ENCODE peak calls at places on chromosomes 6 and 20, in four cellular contexts. One of them, this sample, is unnamed.

GRCh38 chr6:146267946-146268345 is 239.1 kb downstream of the GRM1 start:
- DNase-seq in IMR-90: no peak
- DNase-seq in K562: no peak
- DNase-seq in endothelial cell of umbilical vein: no peak
- DNase-seq in this sample: no peak

GRCh38 chr6:133487174-133487573 is 246.0 kb downstream of the EYA4 start:
- DNase-seq in endothelial cell of umbilical vein: no peak
- DNase-seq in IMR-90: no peak
- DNase-seq in K562: no peak
- DNase-seq in this sample: no peak

GRCh38 chr20:19819149-19819548 is 61.1 kb downstream of the RIN2 start:
- DNase-seq in IMR-90: no peak
- DNase-seq in K562: no peak
- DNase-seq in endothelial cell of umbilical vein: no peak
- DNase-seq in this sample: no peak

GRCh38 chr6:89122625-89123024 is 4.8 kb upstream of the SRSF12 start:
- DNase-seq in K562: no peak
- DNase-seq in endothelial cell of umbilical vein: peak; percentile 52
- DNase-seq in IMR-90: peak; percentile 52
- DNase-seq in this sample: no peak

GRCh38 chr6:104955927-104956662 is 812 bp upstream of the LIN28B start:
- DNase-seq in endothelial cell of umbilical vein: no peak
- DNase-seq in K562: peak; percentile 80
- DNase-seq in IMR-90: no peak
- DNase-seq in this sample: no peak

GRCh38 chr6:35920793-35921732 is at the start of gene SRPK1:
- DNase-seq in IMR-90: peak; percentile 74
- DNase-seq in endothelial cell of umbilical vein: peak; percentile 87
- DNase-seq in K562: peak; percentile 97
- DNase-seq in this sample: peak; percentile 30

GRCh38 chr20:41643504-41643938 is 25.3 kb upstream of the CHD6 start:
- DNase-seq in K562: peak; percentile 61
- DNase-seq in IMR-90: peak; percentile 80
- DNase-seq in endothelial cell of umbilical vein: no peak
- DNase-seq in this sample: peak; percentile 17

GRCh38 chr6:107116328-107116892 is 1.1 kb upstream of the BEND3 start:
- DNase-seq in IMR-90: no peak
- DNase-seq in K562: no peak
- DNase-seq in endothelial cell of umbilical vein: peak; percentile 50
- DNase-seq in this sample: no peak

GRCh38 chr6:40373267-40373666 is 213.9 kb downstream of the LRFN2 start:
- DNase-seq in endothelial cell of umbilical vein: no peak
- DNase-seq in K562: no peak
- DNase-seq in IMR-90: no peak
- DNase-seq in this sample: no peak

GRCh38 chr6:35139470-35139869 is 1.7 kb downstream of the TCP11 start:
- DNase-seq in IMR-90: no peak
- DNase-seq in endothelial cell of umbilical vein: no peak
- DNase-seq in K562: no peak
- DNase-seq in this sample: no peak

GRCh38 chr6:113352029-113352801 is 504.9 kb upstream of the MARCKS start:
- DNase-seq in K562: no peak
- DNase-seq in endothelial cell of umbilical vein: peak; percentile 62
- DNase-seq in IMR-90: peak; percentile 84
- DNase-seq in this sample: peak; percentile 69

GRCh38 chr6:163415620-163416379 is 1.3 kb downstream of the QKI start:
- DNase-seq in endothelial cell of umbilical vein: peak; percentile 64
- DNase-seq in IMR-90: peak; percentile 52
- DNase-seq in K562: peak; percentile 55
- DNase-seq in this sample: no peak

GRCh38 chr20:32017711-32018251 is 7.5 kb downstream of the CCM2L start:
- DNase-seq in IMR-90: no peak
- DNase-seq in endothelial cell of umbilical vein: no peak
- DNase-seq in K562: peak; percentile 76
- DNase-seq in this sample: no peak

GRCh38 chr20:50111120-50111828 is 1.7 kb downstream of the UBE2V1 start:
- DNase-seq in K562: no peak
- DNase-seq in IMR-90: peak; percentile 73
- DNase-seq in endothelial cell of umbilical vein: no peak
- DNase-seq in this sample: no peak

GRCh38 chr20:64056889-64057627 is 5.9 kb upstream of the TCEA2 start:
- DNase-seq in K562: no peak
- DNase-seq in IMR-90: no peak
- DNase-seq in endothelial cell of umbilical vein: peak; percentile 60
- DNase-seq in this sample: no peak

GRCh38 chr6:6521961-6522360 is 66.6 kb upstream of the LY86 start:
- DNase-seq in endothelial cell of umbilical vein: no peak
- DNase-seq in K562: no peak
- DNase-seq in IMR-90: no peak
- DNase-seq in this sample: no peak

GRCh38 chr6:154093231-154094044 is 54.4 kb downstream of the OPRM1 start:
- DNase-seq in endothelial cell of umbilical vein: no peak
- DNase-seq in IMR-90: no peak
- DNase-seq in K562: no peak
- DNase-seq in this sample: no peak

GRCh38 chr6:42963855-42964605 is 3.5 kb downstream of the GNMT start:
- DNase-seq in K562: peak; percentile 75
- DNase-seq in endothelial cell of umbilical vein: peak; percentile 50
- DNase-seq in IMR-90: peak; percentile 58
- DNase-seq in this sample: no peak

GRCh38 chr6:21141616-21142303 is 451.8 kb upstream of the SOX4 start:
- DNase-seq in IMR-90: no peak
- DNase-seq in endothelial cell of umbilical vein: no peak
- DNase-seq in K562: no peak
- DNase-seq in this sample: no peak

DNA sequence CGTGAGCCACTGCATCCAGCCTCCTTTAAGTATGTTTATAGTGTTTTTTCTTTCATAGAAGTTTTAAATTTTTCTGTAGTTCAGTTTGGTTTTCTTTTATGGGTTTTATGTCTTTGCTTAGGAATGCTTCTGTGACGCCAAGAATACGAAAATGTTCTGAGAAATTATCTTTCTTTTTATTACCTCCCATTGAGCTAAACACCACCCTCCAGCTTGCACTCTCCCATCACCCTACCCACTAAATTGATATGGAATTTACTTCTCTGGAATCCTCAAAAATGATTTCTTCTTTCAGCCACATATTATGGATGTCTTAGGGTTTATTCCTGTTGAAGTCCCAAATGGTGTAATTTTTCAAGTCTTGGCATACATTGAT is 38.1 kb downstream of the JARID2 start:
- DNase-seq in endothelial cell of umbilical vein: no peak
- DNase-seq in K562: no peak
- DNase-seq in IMR-90: no peak
- DNase-seq in this sample: no peak
- H3K27ac ChIP-seq in endothelial cell of umbilical vein: peak overlapping the region; percentile 71
- H3K27ac ChIP-seq in K562: no peak overlapping the region
- H3K27ac ChIP-seq in IMR-90: no peak overlapping the region
- H3K27ac ChIP-seq in this sample: no peak overlapping the region

GRCh38 chr20:23966927-23967615 is 21.5 kb downstream of the GGTLC1 start:
- DNase-seq in endothelial cell of umbilical vein: no peak
- DNase-seq in IMR-90: no peak
- DNase-seq in K562: no peak
- DNase-seq in this sample: no peak

GRCh38 chr20:23966298-23966697 is 22.3 kb downstream of the GGTLC1 start:
- DNase-seq in K562: no peak
- DNase-seq in IMR-90: no peak
- DNase-seq in endothelial cell of umbilical vein: no peak
- DNase-seq in this sample: no peak

GRCh38 chr20:23959054-23959453 is 29.5 kb downstream of the GGTLC1 start:
- DNase-seq in endothelial cell of umbilical vein: no peak
- DNase-seq in IMR-90: no peak
- DNase-seq in K562: no peak
- DNase-seq in this sample: no peak

GRCh38 chr20:23967616-23967979 is 21.0 kb downstream of the GGTLC1 start:
- DNase-seq in K562: no peak
- DNase-seq in IMR-90: no peak
- DNase-seq in endothelial cell of umbilical vein: no peak
- DNase-seq in this sample: no peak

GRCh38 chr20:23963941-23964340 is 24.6 kb downstream of the GGTLC1 start:
- DNase-seq in K562: no peak
- DNase-seq in IMR-90: no peak
- DNase-seq in endothelial cell of umbilical vein: no peak
- DNase-seq in this sample: no peak
- H3K9me1 ChIP-seq in K562: no peaks in the 10 kb centered on the region
- H3K9me1 ChIP-seq in IMR-90: no peaks in the 10 kb centered on the region
- H3K9me1 ChIP-seq in endothelial cell of umbilical vein: no peaks in the 10 kb centered on the region
- H3K9me1 ChIP-seq in this sample: no peaks in the 10 kb centered on the region

GRCh38 chr6:168411130-168411529 is 29.9 kb upstream of the SMOC2 start:
- DNase-seq in K562: no peak
- DNase-seq in endothelial cell of umbilical vein: no peak
- DNase-seq in IMR-90: no peak
- DNase-seq in this sample: no peak

GRCh38 chr6:168411793-168412192 is 29.2 kb upstream of the SMOC2 start:
- DNase-seq in K562: no peak
- DNase-seq in endothelial cell of umbilical vein: no peak
- DNase-seq in IMR-90: no peak
- DNase-seq in this sample: no peak

GRCh38 chr6:168408504-168409136 is 32.4 kb upstream of the SMOC2 start:
- DNase-seq in endothelial cell of umbilical vein: no peak
- DNase-seq in IMR-90: no peak
- DNase-seq in K562: no peak
- DNase-seq in this sample: no peak

GRCh38 chr6:168410554-168411011 is 30.4 kb upstream of the SMOC2 start:
- DNase-seq in IMR-90: no peak
- DNase-seq in K562: no peak
- DNase-seq in endothelial cell of umbilical vein: no peak
- DNase-seq in this sample: no peak

DNA sequence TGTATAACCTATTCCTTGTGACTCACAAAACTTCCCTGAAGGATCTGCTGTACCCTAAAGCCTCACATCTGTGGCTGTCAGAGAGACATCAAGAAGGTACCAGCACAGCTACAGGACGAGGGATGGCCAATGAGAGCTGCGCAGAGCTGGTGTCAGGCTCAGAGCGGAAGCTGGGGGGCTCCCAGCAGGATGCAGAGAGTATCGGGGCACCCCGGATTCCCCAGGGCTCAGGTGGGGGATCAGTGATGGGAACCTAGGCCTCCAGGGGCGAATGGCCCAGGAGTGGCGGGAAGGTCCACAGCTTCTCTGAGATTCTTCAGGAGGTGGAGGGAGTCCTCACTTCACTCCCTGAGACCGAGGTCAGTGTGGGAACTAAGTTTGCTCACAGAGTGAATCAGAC is 30.9 kb upstream of the SMOC2 start:
- DNase-seq in K562: no peak
- DNase-seq in endothelial cell of umbilical vein: no peak
- DNase-seq in IMR-90: no peak
- DNase-seq in this sample: no peak
- H3K27ac ChIP-seq in K562: no peak overlapping the region
- H3K27ac ChIP-seq in endothelial cell of umbilical vein: no peak overlapping the region
- H3K27ac ChIP-seq in IMR-90: no peak overlapping the region
- H3K27ac ChIP-seq in this sample: no peak overlapping the region

DNA sequence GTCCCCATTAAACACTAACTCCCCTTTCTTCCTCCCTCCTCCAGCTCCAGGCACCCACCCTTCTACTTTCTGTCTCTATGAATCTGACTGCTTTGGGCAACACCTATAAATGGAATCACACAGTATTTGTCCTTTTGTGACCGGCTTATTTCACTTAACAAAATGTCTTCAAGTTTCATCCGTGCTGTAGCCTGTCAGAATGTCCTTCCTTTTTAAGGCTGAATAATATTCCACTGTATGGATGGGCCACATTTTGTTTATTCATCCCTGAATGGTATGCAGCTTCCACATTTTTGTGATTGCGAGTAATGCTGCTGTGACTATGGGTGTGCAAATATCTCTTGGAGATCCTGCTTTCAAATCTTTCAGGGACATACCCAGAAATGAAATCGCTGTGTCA is 28.4 kb downstream of the BMP7 start:
- DNase-seq in endothelial cell of umbilical vein: no peak
- DNase-seq in IMR-90: no peak
- DNase-seq in K562: no peak
- DNase-seq in this sample: no peak
- H3K9me1 ChIP-seq in endothelial cell of umbilical vein: no peaks in the 10 kb centered on the region
- H3K9me1 ChIP-seq in IMR-90: no peaks in the 10 kb centered on the region
- H3K9me1 ChIP-seq in K562: no peaks in the 10 kb centered on the region
- H3K9me1 ChIP-seq in this sample: no peaks in the 10 kb centered on the region

GRCh38 chr20:48262955-48263354 is 477.7 kb upstream of the SULF2 start:
- DNase-seq in endothelial cell of umbilical vein: no peak
- DNase-seq in K562: no peak
- DNase-seq in IMR-90: no peak
- DNase-seq in this sample: no peak

GRCh38 chr20:48257833-48258232 is 472.6 kb upstream of the SULF2 start:
- DNase-seq in IMR-90: no peak
- DNase-seq in K562: no peak
- DNase-seq in endothelial cell of umbilical vein: no peak
- DNase-seq in this sample: no peak

GRCh38 chr20:48262396-48262795 is 477.1 kb upstream of the SULF2 start:
- DNase-seq in endothelial cell of umbilical vein: no peak
- DNase-seq in IMR-90: no peak
- DNase-seq in K562: no peak
- DNase-seq in this sample: no peak

GRCh38 chr20:48259456-48259855 is 474.2 kb upstream of the SULF2 start:
- DNase-seq in IMR-90: no peak
- DNase-seq in K562: no peak
- DNase-seq in endothelial cell of umbilical vein: no peak
- DNase-seq in this sample: no peak

GRCh38 chr20:48260370-48260769 is 475.1 kb upstream of the SULF2 start:
- DNase-seq in K562: no peak
- DNase-seq in endothelial cell of umbilical vein: no peak
- DNase-seq in IMR-90: no peak
- DNase-seq in this sample: no peak
- H3K27ac ChIP-seq in K562: no peak overlapping the region
- H3K27ac ChIP-seq in endothelial cell of umbilical vein: no peak overlapping the region
- H3K27ac ChIP-seq in IMR-90: no peak overlapping the region
- H3K27ac ChIP-seq in this sample: no peak overlapping the region

DNA sequence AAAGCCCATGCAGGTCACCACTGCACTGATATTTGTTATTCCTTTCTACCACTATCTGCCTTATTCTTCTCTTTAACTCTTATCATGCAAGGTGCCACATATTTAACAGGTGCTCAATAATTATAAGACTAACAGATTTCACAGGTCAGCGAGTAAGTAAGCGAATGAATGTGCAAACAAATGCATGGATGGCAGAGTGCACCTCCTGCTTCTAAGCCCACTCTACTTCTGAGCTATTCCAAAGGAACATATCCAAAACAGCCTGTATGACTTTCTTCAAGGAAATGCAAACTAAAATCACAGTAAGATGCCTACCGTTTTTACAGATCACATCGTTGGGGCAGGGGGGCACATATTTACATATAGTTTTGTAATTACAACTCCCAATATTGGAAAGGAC is 71.3 kb downstream of the ZMYND8 start:
- DNase-seq in K562: no peak
- DNase-seq in endothelial cell of umbilical vein: no peak
- DNase-seq in IMR-90: no peak
- DNase-seq in this sample: no peak
- H3K9me1 ChIP-seq in K562: no peaks in the 10 kb centered on the region
- H3K9me1 ChIP-seq in endothelial cell of umbilical vein: no peaks in the 10 kb centered on the region
- H3K9me1 ChIP-seq in IMR-90: no peaks in the 10 kb centered on the region
- H3K9me1 ChIP-seq in this sample: no peaks in the 10 kb centered on the region

DNA sequence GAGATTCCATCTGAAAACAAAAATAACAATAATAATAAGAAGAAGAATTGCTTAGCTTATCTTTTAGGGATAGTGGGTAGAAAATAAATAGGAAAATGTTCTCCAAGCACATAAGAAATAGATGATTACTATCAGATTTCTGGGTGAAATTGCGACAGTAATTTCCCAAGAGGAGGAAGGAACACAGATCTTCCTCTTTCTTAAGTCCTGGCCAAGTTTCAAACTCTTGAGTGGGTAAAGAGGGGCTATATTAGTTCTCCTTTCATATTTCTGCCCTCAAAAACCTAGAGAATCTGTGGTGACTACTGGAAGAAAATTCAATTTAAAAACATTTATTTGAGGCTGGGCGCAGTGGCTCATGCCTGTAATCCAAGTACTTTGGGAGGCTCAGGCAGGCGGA is 63.7 kb downstream of the PHACTR2 start:
- DNase-seq in K562: no peak
- DNase-seq in endothelial cell of umbilical vein: no peak
- DNase-seq in IMR-90: no peak
- DNase-seq in this sample: no peak
- H3K27ac ChIP-seq in K562: no peak overlapping the region
- H3K27ac ChIP-seq in endothelial cell of umbilical vein: no peak overlapping the region
- H3K27ac ChIP-seq in IMR-90: no peak overlapping the region
- H3K27ac ChIP-seq in this sample: no peak overlapping the region

This sample was measured in keratinocyte.